ENCODE peak calls at places on chromosomes 13 and 19, in five cellular contexts. One of them, this sample, is unnamed.

GRCh38 chr13:66312312-66313087 is 917.6 kb downstream of the PCDH9 start:
- DNase-seq in cardiac muscle cell: no peak
- DNase-seq in Panc1: peak
- DNase-seq in lower leg skin: no peak
- DNase-seq in BJ: peak
- DNase-seq in this sample: no peak

GRCh38 chr19:1221141-1221903 is 15.7 kb downstream of the STK11 start:
- DNase-seq in Panc1: no peak
- DNase-seq in lower leg skin: no peak
- DNase-seq in cardiac muscle cell: no peak
- DNase-seq in BJ: no peak
- DNase-seq in this sample: no peak

GRCh38 chr19:56507446-56508281 is at the start of gene ZNF471:
- DNase-seq in BJ: peak
- DNase-seq in Panc1: no peak
- DNase-seq in cardiac muscle cell: peak
- DNase-seq in lower leg skin: peak
- DNase-seq in this sample: peak

GRCh38 chr19:1839658-1840540 is 8.4 kb downstream of the REXO1 start:
- DNase-seq in BJ: no peak
- DNase-seq in cardiac muscle cell: no peak
- DNase-seq in Panc1: no peak
- DNase-seq in lower leg skin: no peak
- DNase-seq in this sample: no peak

GRCh38 chr13:39100996-39101751 is 62.9 kb downstream of the NHLRC3 start:
- DNase-seq in lower leg skin: no peak
- DNase-seq in Panc1: no peak
- DNase-seq in cardiac muscle cell: no peak
- DNase-seq in BJ: no peak
- DNase-seq in this sample: no peak

GRCh38 chr19:47369923-47370625 is 21.0 kb downstream of the DHX34 start:
- DNase-seq in Panc1: no peak
- DNase-seq in BJ: no peak
- DNase-seq in cardiac muscle cell: no peak
- DNase-seq in lower leg skin: no peak
- DNase-seq in this sample: no peak

GRCh38 chr13:27233964-27234363 is 17.4 kb upstream of the RPL21 start:
- DNase-seq in cardiac muscle cell: no peak
- DNase-seq in Panc1: no peak
- DNase-seq in lower leg skin: no peak
- DNase-seq in BJ: no peak
- DNase-seq in this sample: no peak

GRCh38 chr13:47433461-47434005 is 536.7 kb upstream of the HTR2A start:
- DNase-seq in BJ: no peak
- DNase-seq in cardiac muscle cell: no peak
- DNase-seq in Panc1: no peak
- DNase-seq in lower leg skin: no peak
- DNase-seq in this sample: no peak

GRCh38 chr13:77919351-77920294 is 992 bp upstream of the EDNRB start:
- DNase-seq in lower leg skin: peak
- DNase-seq in BJ: no peak
- DNase-seq in Panc1: no peak
- DNase-seq in cardiac muscle cell: peak
- DNase-seq in this sample: no peak

GRCh38 chr13:97568850-97569249 is 134.9 kb downstream of the RAP2A start:
- DNase-seq in lower leg skin: no peak
- DNase-seq in cardiac muscle cell: no peak
- DNase-seq in Panc1: no peak
- DNase-seq in BJ: no peak
- DNase-seq in this sample: no peak

GRCh38 chr19:32266453-32266852 is 79.0 kb upstream of the ZNF507 start:
- DNase-seq in Panc1: no peak
- DNase-seq in lower leg skin: no peak
- DNase-seq in BJ: no peak
- DNase-seq in cardiac muscle cell: no peak
- DNase-seq in this sample: no peak

GRCh38 chr13:33188093-33188882 is 97.3 kb downstream of the STARD13 start:
- DNase-seq in cardiac muscle cell: no peak
- DNase-seq in Panc1: no peak
- DNase-seq in lower leg skin: no peak
- DNase-seq in BJ: no peak
- DNase-seq in this sample: no peak

GRCh38 chr19:16659464-16659831 is 496 bp downstream of the SMIM7 start:
- DNase-seq in Panc1: no peak
- DNase-seq in cardiac muscle cell: no peak
- DNase-seq in lower leg skin: no peak
- DNase-seq in BJ: no peak
- DNase-seq in this sample: no peak

GRCh38 chr19:16660763-16661479 is at the start of gene TMEM38A:
- DNase-seq in lower leg skin: peak
- DNase-seq in Panc1: no peak
- DNase-seq in BJ: no peak
- DNase-seq in cardiac muscle cell: peak
- DNase-seq in this sample: no peak

GRCh38 chr19:16661480-16662034 is 618 bp downstream of the TMEM38A start:
- DNase-seq in Panc1: no peak
- DNase-seq in BJ: no peak
- DNase-seq in lower leg skin: peak
- DNase-seq in cardiac muscle cell: peak
- DNase-seq in this sample: no peak

GRCh38 chr19:16657384-16657783 is 2.6 kb downstream of the SMIM7 start:
- DNase-seq in BJ: no peak
- DNase-seq in Panc1: no peak
- DNase-seq in cardiac muscle cell: no peak
- DNase-seq in lower leg skin: no peak
- DNase-seq in this sample: no peak

DNA sequence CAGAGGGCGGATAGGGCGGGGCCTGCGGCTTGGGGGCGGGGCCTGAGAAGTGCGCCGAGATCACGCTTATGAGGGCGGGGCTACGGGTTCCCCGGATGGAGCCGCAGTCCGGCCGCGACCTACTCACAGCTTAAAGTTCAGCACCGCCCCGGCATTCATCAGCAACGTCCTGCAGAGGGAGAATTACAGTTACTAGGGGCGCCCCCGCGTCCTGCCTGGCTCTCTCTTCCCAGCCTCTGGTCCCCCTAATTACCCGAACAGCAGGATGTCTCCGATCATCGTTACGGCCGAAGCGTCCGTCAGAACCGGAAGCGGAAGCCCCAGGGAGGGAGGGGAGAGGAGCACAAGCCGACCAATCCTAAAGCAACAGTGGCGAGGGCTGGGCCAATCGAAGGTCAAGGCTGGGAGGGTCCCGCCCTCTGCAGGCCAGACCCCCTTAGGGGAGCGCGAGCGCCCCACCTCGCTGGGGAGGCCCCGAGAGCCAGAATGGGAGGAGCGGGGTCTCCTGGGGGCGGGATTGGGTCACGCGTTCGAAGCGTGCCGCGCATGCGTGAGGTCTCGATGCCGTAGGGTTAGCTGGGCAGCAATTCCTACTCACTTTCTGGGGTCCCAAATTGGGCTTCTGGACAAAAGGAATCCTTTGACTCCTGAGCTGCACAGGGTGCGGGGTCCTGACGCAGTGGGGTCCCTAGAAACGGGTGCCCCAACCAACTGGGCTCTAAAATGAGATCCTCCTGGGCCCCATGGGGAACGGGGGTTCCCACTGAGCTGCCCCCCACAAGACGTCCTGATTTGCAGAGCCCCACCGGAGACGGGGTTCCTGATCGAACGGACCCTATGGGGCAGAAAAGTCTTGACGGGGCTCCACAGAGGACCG is at the start of gene SMIM7:
- DNase-seq in lower leg skin: peak
- DNase-seq in cardiac muscle cell: peak
- DNase-seq in BJ: peak
- DNase-seq in Panc1: peak
- DNase-seq in this sample: peak
- TF ChIP-seq CTCF in lower leg skin: no peak
- TF ChIP-seq CTCF in cardiac muscle cell: peak
- TF ChIP-seq CTCF in BJ: peak
- TF ChIP-seq CTCF in Panc1: no peak
- TF ChIP-seq CTCF in this sample: peak

DNA sequence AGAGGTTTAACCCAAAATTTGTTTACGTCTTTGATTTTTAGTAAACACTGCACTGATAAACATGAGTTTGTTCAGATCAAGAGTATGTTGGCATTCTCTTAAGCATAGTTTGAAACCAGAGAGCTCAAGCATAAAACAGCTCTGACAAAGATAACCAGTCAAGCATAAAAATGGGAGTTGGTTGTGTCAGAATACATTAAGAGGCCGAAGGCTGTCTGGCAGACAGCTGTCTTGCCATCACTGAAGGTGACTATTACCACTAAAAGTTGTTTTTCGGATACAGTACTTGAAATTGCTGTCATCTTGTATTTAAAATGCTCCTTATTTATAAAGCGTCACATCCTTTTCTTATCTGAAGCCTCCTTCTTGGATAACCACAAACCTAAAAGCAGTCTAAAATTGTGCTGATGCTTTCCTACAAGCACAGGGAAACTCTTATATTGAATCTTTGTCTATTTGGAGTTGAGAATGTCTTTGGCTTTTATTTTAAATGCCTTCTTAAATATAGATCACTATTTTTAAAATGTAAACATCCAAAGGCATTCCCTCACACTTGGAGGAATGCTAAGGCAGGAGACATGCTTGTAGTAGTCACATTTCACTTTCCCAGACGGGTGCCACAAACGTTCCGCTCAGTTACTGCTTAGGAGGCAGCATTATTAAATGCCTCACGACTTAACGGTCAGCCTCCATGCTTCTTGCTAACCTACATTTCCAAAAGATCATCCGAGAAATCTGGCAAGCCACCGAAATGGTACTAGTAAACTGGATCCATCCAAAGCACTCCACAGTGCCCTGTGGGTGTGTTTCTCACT is 1.6 kb downstream of the SMAD9 start:
- DNase-seq in lower leg skin: no peak
- DNase-seq in BJ: no peak
- DNase-seq in cardiac muscle cell: peak
- DNase-seq in Panc1: no peak
- DNase-seq in this sample: peak
- H3K4me3 ChIP-seq in lower leg skin: no peak
- H3K4me3 ChIP-seq in BJ: peak
- H3K4me3 ChIP-seq in cardiac muscle cell: peak
- H3K4me3 ChIP-seq in Panc1: peak
- H3K4me3 ChIP-seq in this sample: peak

DNA sequence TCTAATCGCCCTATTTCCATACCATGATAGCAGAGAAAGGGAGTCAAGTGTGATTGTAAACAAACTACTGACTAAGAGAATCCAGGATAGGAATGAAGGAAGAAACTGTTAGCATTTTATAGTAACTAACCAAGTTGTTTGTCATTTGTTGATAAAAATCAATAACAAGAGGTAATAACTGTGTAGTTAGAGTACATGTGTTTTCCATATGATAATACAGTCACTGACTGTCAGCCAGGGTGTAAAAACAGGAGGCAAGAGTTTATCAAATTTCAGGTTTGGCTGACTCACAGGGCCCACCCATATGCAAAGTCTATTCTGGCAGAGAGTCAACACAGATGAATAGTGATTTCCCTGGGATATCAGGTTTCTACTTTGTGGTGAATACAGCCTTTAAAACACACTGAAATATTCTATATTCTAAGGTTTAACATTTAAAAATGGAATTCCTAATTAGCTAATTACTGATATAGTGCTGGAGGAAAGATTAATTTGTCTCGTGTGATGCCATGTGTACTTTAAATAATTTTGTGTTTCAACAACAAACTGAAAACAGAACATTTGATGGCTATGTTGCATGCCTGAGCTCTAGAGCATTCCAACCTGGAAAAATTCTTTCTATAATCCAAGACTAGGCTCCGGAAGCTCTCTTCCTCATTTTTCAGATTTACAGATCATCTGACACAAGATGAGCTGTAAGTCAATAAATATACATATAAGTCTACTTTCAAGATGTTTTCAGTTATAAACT is 6.0 kb upstream of the FOXO1 start:
- DNase-seq in Panc1: no peak
- DNase-seq in lower leg skin: no peak
- DNase-seq in BJ: peak
- DNase-seq in cardiac muscle cell: no peak
- DNase-seq in this sample: no peak
- TF ChIP-seq CTCF in Panc1: no peak
- TF ChIP-seq CTCF in lower leg skin: no peak
- TF ChIP-seq CTCF in BJ: no peak
- TF ChIP-seq CTCF in cardiac muscle cell: no peak
- TF ChIP-seq CTCF in this sample: no peak

GRCh38 chr13:52009985-52010384 is 1.3 kb downstream of the ATP7B start:
- DNase-seq in BJ: no peak
- DNase-seq in Panc1: no peak
- DNase-seq in cardiac muscle cell: no peak
- DNase-seq in lower leg skin: no peak
- DNase-seq in this sample: no peak
- H3K4me3 ChIP-seq in BJ: no peak
- H3K4me3 ChIP-seq in Panc1: peak
- H3K4me3 ChIP-seq in cardiac muscle cell: no peak
- H3K4me3 ChIP-seq in lower leg skin: no peak
- H3K4me3 ChIP-seq in this sample: no peak

GRCh38 chr19:43555185-43555770 is 20.0 kb downstream of the XRCC1 start:
- DNase-seq in lower leg skin: no peak
- DNase-seq in BJ: no peak
- DNase-seq in Panc1: peak
- DNase-seq in cardiac muscle cell: peak
- DNase-seq in this sample: no peak
- TF ChIP-seq CTCF in lower leg skin: no peak
- TF ChIP-seq CTCF in BJ: peak
- TF ChIP-seq CTCF in Panc1: peak
- TF ChIP-seq CTCF in cardiac muscle cell: peak
- TF ChIP-seq CTCF in this sample: peak

GRCh38 chr13:111275382-111275781 is 45.1 kb upstream of the TEX29 start:
- DNase-seq in Panc1: no peak
- DNase-seq in BJ: no peak
- DNase-seq in lower leg skin: no peak
- DNase-seq in cardiac muscle cell: peak
- DNase-seq in this sample: no peak
- H3K4me3 ChIP-seq in Panc1: no peak
- H3K4me3 ChIP-seq in BJ: no peak
- H3K4me3 ChIP-seq in lower leg skin: no peak
- H3K4me3 ChIP-seq in cardiac muscle cell: no peak
- H3K4me3 ChIP-seq in this sample: no peak

DNA sequence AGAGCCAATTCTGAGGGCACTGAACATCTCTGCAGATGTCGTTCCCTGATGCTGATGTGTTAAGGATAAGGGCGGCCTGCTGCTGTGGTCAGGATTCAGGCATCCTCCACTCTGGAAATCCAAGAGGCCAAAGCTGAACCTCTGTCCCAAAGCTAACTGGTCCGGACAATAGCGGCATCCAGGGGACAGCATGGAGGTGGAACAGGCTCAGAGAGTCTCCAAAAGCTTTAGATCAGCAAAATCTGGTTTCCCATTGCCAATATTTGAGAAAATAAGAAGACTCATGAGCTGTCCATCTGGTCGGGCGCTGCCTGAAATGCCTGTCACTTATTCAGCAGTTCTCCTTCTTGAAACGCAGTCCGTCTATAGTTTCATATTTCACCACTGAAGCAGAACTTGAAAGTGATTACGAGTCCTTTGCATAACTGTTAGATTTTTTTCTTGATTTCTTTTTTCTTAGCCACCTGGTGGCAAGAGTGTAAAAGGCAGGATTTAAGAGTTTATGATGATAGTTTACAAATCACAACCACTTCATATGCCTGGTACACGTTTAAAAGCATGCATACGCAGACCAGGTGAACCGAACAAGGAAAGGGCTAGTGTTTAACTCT is 45.9 kb downstream of the GGACT start:
- DNase-seq in cardiac muscle cell: no peak
- DNase-seq in BJ: peak
- DNase-seq in Panc1: no peak
- DNase-seq in lower leg skin: peak
- DNase-seq in this sample: no peak
- TF ChIP-seq CTCF in cardiac muscle cell: peak
- TF ChIP-seq CTCF in BJ: peak
- TF ChIP-seq CTCF in Panc1: no peak
- TF ChIP-seq CTCF in lower leg skin: no peak
- TF ChIP-seq CTCF in this sample: peak

GRCh38 chr13:53778937-53779336 is 750.3 kb downstream of the OLFM4 start:
- DNase-seq in Panc1: no peak
- DNase-seq in lower leg skin: no peak
- DNase-seq in BJ: no peak
- DNase-seq in cardiac muscle cell: peak
- DNase-seq in this sample: no peak
- H3K4me3 ChIP-seq in Panc1: no peak
- H3K4me3 ChIP-seq in lower leg skin: no peak
- H3K4me3 ChIP-seq in BJ: no peak
- H3K4me3 ChIP-seq in cardiac muscle cell: no peak
- H3K4me3 ChIP-seq in this sample: no peak